ENCODE peak calls at places on chromosomes 13 and 19, in six cellular contexts. E, X, A, B, W and Y are unnamed samples.

GRCh38 chr19:49761625-49762311 is 1.3 kb downstream of the TSKS start:
- DNase-seq in E (no peak), X (no peak), A (no peak), B (no peak), W (no peak), Y (no peak)

GRCh38 chr19:50823389-50824042 is at the start of gene KLK1:
- DNase-seq in E (peak), X (no peak), A (no peak), B (no peak), W (no peak), Y (no peak)

GRCh38 chr13:77554079-77554478 is 18.6 kb downstream of the SCEL start:
- DNase-seq in E (no peak), X (no peak), A (no peak), B (no peak), W (no peak), Y (no peak)

GRCh38 chr19:13621413-13621812 is 115.1 kb upstream of the CACNA1A start:
- DNase-seq in E (no peak), X (no peak), A (peak), B (no peak), W (no peak), Y (no peak)

GRCh38 chr19:35224681-35225604 is 3.6 kb downstream of the FAM187B start:
- DNase-seq in E (no peak), X (no peak), A (no peak), B (no peak), W (no peak), Y (no peak)

GRCh38 chr19:40601061-40601973 is at the start of gene LTBP4:
- DNase-seq in E (no peak), X (no peak), A (no peak), B (no peak), W (peak), Y (no peak)

GRCh38 chr13:96492758-96493157 is 402.9 kb downstream of the HS6ST3 start:
- DNase-seq in E (peak), X (no peak), A (no peak), B (no peak), W (no peak), Y (no peak)

GRCh38 chr13:72920097-72920496 is 138.2 kb downstream of the PIBF1 start:
- DNase-seq in E (peak), X (no peak), A (no peak), B (no peak), W (no peak), Y (no peak)

GRCh38 chr19:10780368-10780767 is 55.6 kb downstream of the TMED1 start:
- DNase-seq in E (no peak), X (no peak), A (no peak), B (no peak), W (no peak), Y (no peak)

GRCh38 chr13:97413694-97414093 is 20.3 kb upstream of the RAP2A start:
- DNase-seq in E (no peak), X (no peak), A (no peak), B (no peak), W (no peak), Y (no peak)

GRCh38 chr19:58278156-58279041 is at the start of gene ZNF8:
- DNase-seq in E (peak), X (peak), A (peak), B (peak), W (peak), Y (peak)

GRCh38 chr13:77918391-77919261 is at the start of gene EDNRB:
- DNase-seq in E (peak), X (no peak), A (no peak), B (peak), W (peak), Y (no peak)

GRCh38 chr19:18932216-18932841 is 8.7 kb downstream of the HOMER3 start:
- DNase-seq in E (peak), X (peak), A (peak), B (peak), W (peak), Y (peak)

GRCh38 chr13:61880576-61881283 is 465.1 kb upstream of the PCDH20 start:
- DNase-seq in E (no peak), X (no peak), A (no peak), B (peak), W (no peak), Y (no peak)

GRCh38 chr13:81379183-81379582 is 1038.3 kb upstream of the SPRY2 start:
- DNase-seq in E (no peak), X (no peak), A (no peak), B (no peak), W (no peak), Y (no peak)

GRCh38 chr19:43450545-43450997 is 14.8 kb downstream of the LYPD3 start:
- DNase-seq in E (no peak), X (no peak), A (no peak), B (no peak), W (no peak), Y (no peak)

GRCh38 chr13:88248393-88248792 is 577.2 kb downstream of the SLITRK5 start:
- DNase-seq in E (no peak), X (no peak), A (no peak), B (no peak), W (peak), Y (no peak)

GRCh38 chr13:75705395-75705794 is 69.3 kb downstream of the LMO7 start:
- DNase-seq in E (no peak), X (no peak), A (no peak), B (no peak), W (no peak), Y (no peak)

DNA sequence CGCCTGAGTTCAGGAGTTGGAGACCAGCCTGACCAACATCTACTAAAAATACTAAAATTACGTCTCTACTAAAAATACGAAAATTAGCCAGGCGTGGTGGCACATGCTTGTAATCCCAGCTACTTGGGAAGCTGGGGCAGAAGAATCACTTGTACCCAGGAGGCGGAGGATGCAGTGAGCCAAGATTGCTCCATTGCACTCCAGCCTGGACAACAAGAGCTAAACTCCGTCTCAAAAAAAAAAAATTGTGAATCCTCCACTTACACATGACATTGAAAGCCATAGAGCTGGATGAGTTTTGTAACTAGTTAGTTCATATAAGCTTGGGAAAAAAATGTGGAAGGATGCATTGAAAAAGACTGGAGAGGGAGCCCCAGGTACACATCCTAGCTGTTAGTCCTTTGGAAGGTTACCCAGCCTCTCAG is 452 bp upstream of the PSMD8 start:
- DNase-seq in E (no peak), X (no peak), A (no peak), B (no peak), W (no peak), Y (no peak)
- TF ChIP-seq CTCF in E (no peak), X (no peak), A (no peak), B (no peak), W (no peak), Y (no peak)

DNA sequence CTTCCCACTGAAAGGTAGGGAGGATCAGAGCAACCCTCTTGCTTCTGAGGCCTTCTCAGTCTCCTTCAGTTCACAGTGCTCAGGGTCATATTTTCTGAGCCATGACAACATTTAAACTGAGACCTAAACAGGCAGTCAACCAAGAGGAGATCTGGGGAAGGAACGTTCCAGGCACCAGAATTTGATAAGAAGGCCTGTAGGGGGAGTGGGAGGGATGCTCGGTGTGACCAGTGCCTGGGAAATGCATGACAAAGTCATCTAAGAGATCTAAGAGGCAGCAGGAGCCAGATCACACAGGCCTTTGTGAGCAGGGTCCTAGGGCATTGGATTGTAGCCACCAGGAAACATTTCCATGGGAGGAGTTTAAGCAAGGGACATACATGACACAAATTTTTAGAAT is 71.6 kb downstream of the SHISA2 start:
- DNase-seq in E (no peak), X (no peak), A (no peak), B (no peak), W (no peak), Y (no peak)
- TF ChIP-seq CTCF in E (no peak), X (peak), A (no peak), B (no peak), W (no peak), Y (peak)

GRCh38 chr13:43964698-43965097 is 85.0 kb downstream of the LACC1 start:
- DNase-seq in E (no peak), X (no peak), A (no peak), B (no peak), W (no peak), Y (no peak)

GRCh38 chr13:43961909-43962308 is 82.2 kb downstream of the LACC1 start:
- DNase-seq in E (no peak), X (no peak), A (no peak), B (no peak), W (no peak), Y (no peak)

GRCh38 chr13:43965446-43965845 is 85.7 kb downstream of the LACC1 start:
- DNase-seq in E (no peak), X (no peak), A (no peak), B (no peak), W (no peak), Y (no peak)

GRCh38 chr13:43959291-43959690 is 79.6 kb downstream of the LACC1 start:
- DNase-seq in E (no peak), X (no peak), A (no peak), B (no peak), W (no peak), Y (no peak)

DNA sequence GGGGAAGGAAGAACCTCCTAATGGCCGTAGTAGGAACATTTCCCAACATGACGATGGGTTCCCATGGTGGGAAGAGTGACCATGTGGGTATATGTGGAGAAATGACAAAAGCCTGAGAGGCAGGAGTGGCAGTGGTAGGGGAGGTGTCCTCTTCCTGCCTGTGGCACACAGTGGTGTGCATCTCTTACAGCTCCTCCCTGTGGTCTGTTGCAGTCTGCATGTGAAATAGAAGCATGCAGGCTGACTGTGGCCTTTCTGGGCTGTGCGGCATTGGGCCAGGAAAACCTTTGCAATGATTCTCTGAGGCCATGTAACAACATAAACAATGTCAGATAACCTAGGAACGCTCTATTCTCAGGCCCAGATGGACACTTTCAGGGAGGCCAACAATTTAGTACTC is 84.0 kb downstream of the LACC1 start:
- DNase-seq in E (no peak), X (no peak), A (no peak), B (no peak), W (no peak), Y (no peak)
- TF ChIP-seq CTCF in E (no peak), X (no peak), A (no peak), B (no peak), W (no peak), Y (no peak)

GRCh38 chr13:23881408-23881785 is 7.8 kb downstream of the MIPEP start:
- DNase-seq in E (no peak), X (no peak), A (no peak), B (no peak), W (no peak), Y (no peak)

GRCh38 chr13:23871616-23872220 is 17.5 kb downstream of the MIPEP start:
- DNase-seq in E (no peak), X (no peak), A (no peak), B (no peak), W (no peak), Y (no peak)

GRCh38 chr13:23870356-23871146 is 18.6 kb downstream of the MIPEP start:
- DNase-seq in E (no peak), X (no peak), A (no peak), B (no peak), W (no peak), Y (no peak)

DNA sequence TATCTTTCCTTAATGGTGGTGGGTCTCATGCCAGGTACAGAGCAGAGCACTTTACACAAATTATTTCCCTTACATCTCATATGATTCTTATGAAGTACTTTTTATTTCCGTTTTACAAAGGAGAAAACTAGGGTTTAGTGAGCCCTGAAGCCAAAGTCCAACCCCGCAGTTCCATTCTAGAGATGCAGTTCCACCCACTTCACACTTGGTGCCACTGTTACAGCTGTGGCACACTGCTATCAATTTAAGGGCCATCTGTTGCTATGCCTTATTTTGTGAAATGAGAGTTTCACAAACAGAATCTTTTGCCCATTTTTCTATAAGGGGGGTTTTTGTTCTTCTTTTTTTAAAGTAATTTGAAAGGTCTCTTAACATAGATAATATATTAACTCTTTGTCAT is 12.9 kb downstream of the MIPEP start:
- DNase-seq in E (peak), X (no peak), A (no peak), B (no peak), W (no peak), Y (no peak)
- TF ChIP-seq CTCF in E (no peak), X (peak), A (no peak), B (peak), W (peak), Y (peak)

GRCh38 chr19:41701401-41702075 is 6.9 kb upstream of the CEACAM5 start:
- DNase-seq in E (peak), X (no peak), A (no peak), B (peak), W (no peak), Y (no peak)
- TF ChIP-seq CTCF in E (no peak), X (no peak), A (no peak), B (no peak), W (no peak), Y (no peak)

DNA sequence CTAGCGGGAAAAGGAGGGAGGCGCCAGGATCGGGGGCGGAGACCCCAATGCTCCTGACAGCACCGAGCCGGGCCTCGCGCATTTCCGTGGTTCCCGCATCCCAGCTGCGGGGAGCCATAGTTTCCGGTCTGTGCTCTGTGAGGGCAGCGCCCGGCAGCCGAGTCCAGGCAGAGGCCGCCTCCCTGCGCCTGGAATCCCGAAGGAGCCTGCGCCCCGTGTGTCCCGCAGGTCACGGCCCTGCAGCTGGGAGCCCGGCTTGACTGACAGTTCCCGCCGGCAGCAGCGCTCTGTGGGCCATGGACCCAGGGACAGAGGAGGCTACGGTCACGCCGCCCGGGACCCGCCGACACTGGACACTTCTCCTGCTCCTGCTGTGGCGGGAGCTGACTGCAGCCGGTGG is 74.6 kb upstream of the C13orf46 start:
- DNase-seq in E (no peak), X (no peak), A (no peak), B (no peak), W (no peak), Y (no peak)
- TF ChIP-seq CTCF in E (no peak), X (no peak), A (no peak), B (no peak), W (no peak), Y (no peak)

GRCh38 chr13:110340812-110341444 is 33.8 kb downstream of the COL4A2 start:
- DNase-seq in E (peak), X (peak), A (peak), B (peak), W (no peak), Y (no peak)
- TF ChIP-seq CTCF in E (no peak), X (no peak), A (no peak), B (no peak), W (no peak), Y (no peak)

GRCh38 chr19:6334490-6335285 is 1.3 kb upstream of the ACER1 start:
- DNase-seq in E (no peak), X (no peak), A (no peak), B (no peak), W (no peak), Y (no peak)
- TF ChIP-seq CTCF in E (no peak), X (no peak), A (no peak), B (no peak), W (no peak), Y (no peak)

GRCh38 chr13:64362564-64362963 is 2867.6 kb downstream of the PCDH9 start:
- DNase-seq in E (no peak), X (no peak), A (no peak), B (no peak), W (no peak), Y (no peak)
- TF ChIP-seq CTCF in E (no peak), X (no peak), A (no peak), B (no peak), W (no peak), Y (no peak)